ENCODE peak calls at places on chromosomes 2 and 18, in eight cellular contexts. M is ELR; O is renal cortical epithelial cell; H is sigmoid colon; W is D341Med; P is activated effector memory CD4-positive, alpha-beta T cell treated with Interleukin-2 at 50 U/mL for 16 hours; R is ACHN; N is endothelial cell. B is an unnamed sample.

GRCh38 chr2:33628031-33628430 is 28.9 kb upstream of the FAM98A start:
- DNase-seq in O (no peak), R (no peak), P (no peak), M (no peak), N (no peak), W (no peak), H (no peak), B (no peak)

GRCh38 chr2:18125279-18125678 is 246.8 kb downstream of the KCNS3 start:
- DNase-seq in P (no peak), N (no peak), R (no peak), W (no peak), O (no peak), M (no peak), H (no peak), B (no peak)

GRCh38 chr2:230326453-230327417 is at the start of gene SP140L:
- DNase-seq in H (peak), P (peak), O (peak), W (no peak), M (peak), R (peak), N (no peak), B (peak)

GRCh38 chr2:113228991-113229716 is 49.6 kb downstream of the PAX8 start:
- DNase-seq in O (no peak), P (no peak), H (no peak), N (no peak), R (no peak), W (no peak), M (no peak), B (no peak)

GRCh38 chr2:228699400-228699799 is 517.9 kb upstream of the SPHKAP start:
- DNase-seq in M (peak), P (no peak), N (no peak), O (no peak), H (no peak), R (no peak), W (no peak), B (no peak)

GRCh38 chr18:2799369-2799768 is 47.4 kb upstream of the EMILIN2 start:
- DNase-seq in O (no peak), M (no peak), W (no peak), H (no peak), P (no peak), R (no peak), N (no peak), B (no peak)

GRCh38 chr2:235001237-235002133 is 49.7 kb downstream of the SH3BP4 start:
- DNase-seq in P (no peak), H (peak), M (no peak), O (no peak), W (no peak), N (no peak), R (no peak), B (no peak)

GRCh38 chr2:167240671-167241070 is 352.4 kb downstream of the XIRP2 start:
- DNase-seq in M (peak), P (no peak), H (no peak), O (peak), R (no peak), N (no peak), W (no peak), B (no peak)

GRCh38 chr2:152510636-152511035 is 175.7 kb downstream of the FMNL2 start:
- DNase-seq in M (no peak), H (no peak), W (no peak), O (no peak), N (no peak), P (no peak), R (no peak), B (no peak)